ENCODE peak calls at places on chromosomes 1 and 21, in four cellular contexts. F is left ventricle myocardium inferior, V is MM.1S, I is adrenal gland. S is an unnamed sample.

GRCh38 chr1:21537511-21537931 is 28.3 kb downstream of the ALPL start:
- DNase-seq in F (peak), I (peak), V (no peak), S (no peak)

GRCh38 chr1:92583821-92584760 is 97.4 kb upstream of the GFI1 start:
- DNase-seq in I (no peak), V (no peak), F (no peak), S (no peak)

GRCh38 chr1:19963636-19964035 is 15.8 kb downstream of the PLA2G2A start:
- DNase-seq in F (peak), V (no peak), I (no peak), S (no peak)

GRCh38 chr1:228058981-228059535 is 23.4 kb upstream of the ARF1 start:
- DNase-seq in I (no peak), V (no peak), F (no peak), S (peak)

GRCh38 chr1:94925561-94926364 is 1.1 kb downstream of the CNN3 start:
- DNase-seq in F (peak), I (peak), V (no peak), S (peak)

GRCh38 chr1:157312270-157312812 is 174.1 kb upstream of the ETV3 start:
- DNase-seq in F (no peak), I (no peak), V (no peak), S (no peak)

GRCh38 chr1:170676628-170677027 is 12.7 kb downstream of the PRRX1 start:
- DNase-seq in F (no peak), I (no peak), V (no peak), S (no peak)

GRCh38 chr1:150171801-150172200 is 22.1 kb downstream of the PLEKHO1 start:
- DNase-seq in V (no peak), F (no peak), I (no peak), S (no peak)

GRCh38 chr1:229993060-229993459 is 74.0 kb upstream of the GALNT2 start:
- DNase-seq in V (peak), I (no peak), F (no peak), S (no peak)

GRCh38 chr1:89566761-89567174 is 42.1 kb downstream of the LRRC8B start:
- DNase-seq in I (peak), F (peak), V (no peak), S (peak)

GRCh38 chr1:28789816-28790215 is 22.2 kb upstream of the OPRD1 start:
- DNase-seq in I (no peak), F (no peak), V (no peak), S (no peak)

GRCh38 chr21:27248791-27249190 is 281.9 kb upstream of the ADAMTS5 start:
- DNase-seq in I (no peak), V (no peak), F (no peak), S (no peak)

GRCh38 chr21:45011911-45012660 is 62.3 kb upstream of the ADARB1 start:
- DNase-seq in F (peak), I (no peak), V (no peak), S (no peak)

GRCh38 chr1:89483757-89484077 is 40.9 kb upstream of the LRRC8B start:
- DNase-seq in V (no peak), F (no peak), I (no peak), S (no peak)

GRCh38 chr1:47848985-47849610 is 148.1 kb downstream of the TRABD2B start:
- DNase-seq in F (no peak), I (no peak), V (no peak), S (no peak)

GRCh38 chr21:25999935-26000582 is 170.5 kb downstream of the APP start:
- DNase-seq in F (no peak), V (no peak), I (no peak), S (no peak)

GRCh38 chr1:93501399-93501798 is 53.5 kb downstream of the FNBP1L start:
- DNase-seq in I (no peak), F (no peak), V (no peak), S (no peak)

GRCh38 chr21:46634966-46635323 is 529 bp upstream of the PRMT2 start:
- DNase-seq in V (peak), F (no peak), I (no peak), S (peak)

GRCh38 chr1:35192853-35193664 is at the start of gene SFPQ:
- DNase-seq in V (peak), F (peak), I (peak), S (peak)

GRCh38 chr21:19874521-19874920 is 1123.7 kb upstream of the NCAM2 start:
- DNase-seq in F (no peak), I (no peak), V (no peak), S (no peak)

GRCh38 chr1:32685498-32685897 is 17.1 kb downstream of the SYNC start:
- DNase-seq in V (no peak), I (no peak), F (no peak), S (no peak)

GRCh38 chr1:184701821-184702220 is 52.8 kb downstream of the EDEM3 start:
- DNase-seq in V (no peak), I (no peak), F (no peak), S (no peak)

GRCh38 chr1:229271448-229272120 is 673 bp downstream of the RAB4A start:
- DNase-seq in I (no peak), F (peak), V (peak), S (peak)

GRCh38 chr1:32741417-32742131 is 39.0 kb upstream of the SYNC start:
- DNase-seq in F (no peak), V (peak), I (peak), S (no peak)

GRCh38 chr1:230332429-230333088 is 93.6 kb downstream of the PGBD5 start:
- DNase-seq in F (no peak), I (no peak), V (no peak), S (no peak)

GRCh38 chr1:155318082-155318481 is 2.6 kb upstream of the RUSC1 start:
- DNase-seq in I (no peak), V (no peak), F (no peak), S (no peak)

GRCh38 chr1:30888391-30888790 is 20.2 kb downstream of the SDC3 start:
- DNase-seq in V (no peak), I (peak), F (peak), S (peak)

GRCh38 chr1:27330786-27331185 is 8.8 kb downstream of the TMEM222 start:
- DNase-seq in V (no peak), F (no peak), I (no peak), S (no peak)

GRCh38 chr1:9315411-9316079 is 22.9 kb downstream of the SPSB1 start:
- DNase-seq in I (no peak), F (peak), V (peak), S (no peak)

GRCh38 chr1:207311888-207312603 is 9.4 kb upstream of the CD55 start:
- DNase-seq in V (no peak), F (no peak), I (no peak), S (no peak)

GRCh38 chr1:221085712-221086111 is 206.5 kb downstream of the HLX start:
- DNase-seq in V (no peak), F (no peak), I (no peak), S (no peak)

GRCh38 chr1:221089803-221090202 is 210.6 kb downstream of the HLX start:
- DNase-seq in I (no peak), F (no peak), V (no peak), S (no peak)

GRCh38 chr1:221093903-221094865 is 214.9 kb downstream of the HLX start:
- DNase-seq in F (no peak), V (no peak), I (no peak), S (no peak)

GRCh38 chr1:221087919-221088318 is 208.7 kb downstream of the HLX start:
- DNase-seq in V (no peak), I (no peak), F (no peak), S (no peak)

GRCh38 chr1:221089273-221089672 is 210.0 kb downstream of the HLX start:
- DNase-seq in F (no peak), I (no peak), V (no peak), S (no peak)
- H3K27ac ChIP-seq in F (no peak), I (no peak), V (no peak), S (no peak)

GRCh38 chr1:84442256-84442655 is 36.8 kb upstream of the RPF1 start:
- DNase-seq in I (no peak), V (peak), F (no peak), S (no peak)
- TF ChIP-seq CTCF in I (peak), V (peak), F (peak), S (peak)

GRCh38 chr1:197924516-197925123 is 7.4 kb downstream of the LHX9 start:
- DNase-seq in V (peak), I (no peak), F (no peak), S (no peak)
- H3K27ac ChIP-seq in V (no peak), I (no peak), F (no peak), S (no peak)

GRCh38 chr1:70112838-70113237 is 92.5 kb downstream of the LRRC40 start:
- DNase-seq in F (no peak), I (no peak), V (no peak), S (no peak)
- TF ChIP-seq CTCF in F (no peak), I (no peak), V (no peak), S (no peak)

GRCh38 chr21:29092102-29092959 is 18.9 kb upstream of the CCT8 start:
- DNase-seq in F (no peak), I (peak), V (no peak), S (no peak)
- H3K27ac ChIP-seq in F (no peak), I (peak), V (no peak), S (no peak)

GRCh38 chr1:36864182-36865079 is 169.9 kb downstream of the GRIK3 start:
- DNase-seq in I (no peak), V (no peak), F (no peak), S (no peak)
- TF ChIP-seq CTCF in I (no peak), V (peak), F (peak), S (no peak)

GRCh38 chr1:115462677-115463076 is 124.6 kb upstream of the NGF start:
- DNase-seq in F (no peak), V (no peak), I (no peak), S (no peak)
- H3K27ac ChIP-seq in F (no peak), V (no peak), I (no peak), S (no peak)

DNA sequence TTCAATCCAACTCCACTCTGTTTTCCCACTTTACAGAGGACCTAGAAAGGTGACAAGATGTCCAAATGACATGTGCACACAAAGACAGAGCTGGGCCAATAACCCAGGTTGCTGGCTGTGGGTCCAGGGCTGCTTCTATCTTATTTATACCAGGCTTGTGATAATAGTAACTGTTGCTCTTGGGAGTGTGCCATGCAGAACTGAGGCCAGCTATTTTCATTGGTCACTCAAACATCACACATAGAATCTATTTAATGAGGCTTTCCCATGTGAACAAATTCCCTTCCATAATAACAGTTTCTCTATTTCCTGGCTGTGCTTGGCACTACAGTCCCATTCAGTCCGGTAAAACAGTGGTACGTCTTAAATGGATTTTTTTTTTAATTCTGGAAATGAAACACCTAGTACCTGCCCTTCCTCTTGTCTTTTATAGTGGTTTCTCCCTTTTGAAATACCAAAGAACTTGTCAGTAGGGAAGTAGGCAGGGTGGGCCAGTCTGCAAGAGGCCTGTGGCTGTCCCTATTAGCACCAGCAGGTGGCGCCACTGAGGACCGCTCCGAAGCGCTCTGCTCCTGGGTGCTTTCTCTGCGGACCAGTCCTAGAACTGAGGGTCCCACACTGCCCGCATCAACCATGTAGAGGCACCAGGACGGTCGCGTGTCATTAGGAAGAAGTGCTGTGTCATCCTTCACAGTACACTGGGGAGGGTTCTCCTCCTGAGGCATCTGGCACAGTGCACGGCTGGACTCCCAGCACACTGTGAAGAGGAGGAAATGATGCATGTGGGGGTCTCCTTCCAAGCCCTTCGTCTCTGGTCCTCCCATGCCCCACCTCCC is 52.1 kb downstream of the GPR161 start:
- DNase-seq in V (peak), F (peak), I (peak), S (peak)
- TF ChIP-seq CTCF in V (peak), F (peak), I (peak), S (peak)

GRCh38 chr1:110671323-110671722 is 3.4 kb downstream of the KCNA3 start:
- DNase-seq in V (peak), F (no peak), I (no peak), S (no peak)
- H3K27ac ChIP-seq in V (peak), F (no peak), I (no peak), S (no peak)

S was measured in heart left ventricle.